ENCODE peak calls at places on chromosomes 2 and 18, in nine cellular contexts. C, W, Q, B, D, R, Y, N and L are unnamed samples.
A peak's percentile ranks its signal among the peaks of the same experiment; 100 is the strongest.

GRCh38 chr18:27665264-27665799 is 480.2 kb upstream of the CHST9 start:
- DNase-seq in W (no peak), C (no peak), Y (no peak), Q (no peak), B (no peak), D (no peak), R (no peak), N (no peak), L (no peak)

GRCh38 chr2:105395691-105396090 is 3.2 kb downstream of the FHL2 start:
- DNase-seq in C (no peak), W (peak; percentile 61), Y (no peak), D (no peak), N (no peak), B (no peak), Q (no peak), R (no peak), L (no peak)

GRCh38 chr2:217746741-217747287 is 256.0 kb downstream of the TNS1 start:
- DNase-seq in N (no peak), B (no peak), Q (no peak), R (no peak), Y (no peak), C (no peak), W (no peak), D (no peak), L (no peak)

GRCh38 chr2:140589696-140590095 is 1541.1 kb downstream of the LRP1B start:
- DNase-seq in B (no peak), W (no peak), Q (no peak), C (no peak), N (no peak), D (no peak), R (no peak), Y (no peak), L (no peak)

GRCh38 chr2:100285691-100286090 is 36.6 kb downstream of the LONRF2 start:
- DNase-seq in Y (no peak), D (no peak), C (no peak), B (no peak), Q (no peak), N (no peak), W (peak; percentile 22), R (no peak), L (no peak)

GRCh38 chr2:239326831-239327535 is 73.8 kb downstream of the HDAC4 start:
- DNase-seq in Y (no peak), D (no peak), W (peak; percentile 40), B (no peak), R (no peak), C (no peak), N (no peak), Q (no peak), L (no peak)

GRCh38 chr2:85457877-85458316 is 39.4 kb downstream of the SH2D6 start:
- DNase-seq in B (peak; percentile 27), Y (no peak), R (no peak), C (no peak), Q (no peak), N (no peak), W (no peak), D (no peak), L (peak; percentile 68)

GRCh38 chr2:229330952-229331351 is 59.9 kb upstream of the PID1 start:
- DNase-seq in D (no peak), R (no peak), W (no peak), C (no peak), B (no peak), N (no peak), Y (no peak), Q (no peak), L (no peak)

GRCh38 chr2:8376603-8377423 is 305.0 kb upstream of the ID2 start:
- DNase-seq in B (no peak), N (no peak), Y (no peak), D (no peak), Q (no peak), R (no peak), W (no peak), C (no peak), L (no peak)

GRCh38 chr2:233323851-233324250 is 16.2 kb downstream of the SAG start:
- DNase-seq in W (no peak), N (no peak), R (no peak), C (no peak), Y (no peak), Q (no peak), D (no peak), B (peak; percentile 67), L (no peak)

GRCh38 chr2:238285653-238286082 is 2.7 kb downstream of the PER2 start:
- DNase-seq in R (peak; percentile 20), Q (no peak), D (peak; percentile 73), N (peak; percentile 94), B (no peak), W (peak; percentile 64), Y (peak; percentile 82), C (peak; percentile 73), L (peak; percentile 75)

GRCh38 chr18:13369756-13370510 is 151.4 kb downstream of the LDLRAD4 start:
- DNase-seq in Y (peak; percentile 30), B (no peak), W (no peak), D (no peak), R (no peak), C (no peak), N (no peak), Q (no peak), L (peak; percentile 84)

GRCh38 chr18:41532344-41533086 is 422.5 kb upstream of the PIK3C3 start:
- DNase-seq in R (no peak), Q (no peak), W (no peak), D (no peak), B (no peak), Y (no peak), N (no peak), C (no peak), L (no peak)

GRCh38 chr2:101296314-101296809 is 12.1 kb downstream of the RNF149 start:
- DNase-seq in Y (no peak), W (no peak), R (no peak), D (no peak), B (no peak), C (no peak), N (no peak), Q (no peak), L (no peak)

GRCh38 chr18:66872277-66872676 is 268.4 kb upstream of the CDH19 start:
- DNase-seq in Q (no peak), R (no peak), W (no peak), D (no peak), Y (no peak), N (no peak), C (no peak), B (no peak), L (no peak)

GRCh38 chr2:21050164-21050563 is 6.3 kb upstream of the APOB start:
- DNase-seq in D (no peak), B (no peak), R (no peak), C (no peak), Y (no peak), Q (no peak), W (no peak), N (no peak), L (no peak)

GRCh38 chr2:221602938-221603337 is 30.8 kb upstream of the EPHA4 start:
- DNase-seq in C (no peak), R (no peak), W (no peak), Y (no peak), N (no peak), Q (no peak), D (no peak), B (no peak), L (no peak)

GRCh38 chr2:45170976-45171514 is 161.8 kb upstream of the SIX2 start:
- DNase-seq in C (no peak), B (no peak), R (no peak), Q (no peak), D (no peak), W (no peak), Y (no peak), N (no peak), L (no peak)

GRCh38 chr2:15159751-15160177 is 401.4 kb downstream of the NBAS start:
- DNase-seq in Y (no peak), W (no peak), B (no peak), D (no peak), R (no peak), N (no peak), C (no peak), Q (no peak), L (no peak)
- TF ChIP-seq CTCF in Y (peak; percentile 61), W (no peak), B (peak; percentile 24), D (peak; percentile 38), R (peak; percentile 38), N (no peak), C (peak; percentile 19), Q (peak; percentile 79), L (no peak)

DNA sequence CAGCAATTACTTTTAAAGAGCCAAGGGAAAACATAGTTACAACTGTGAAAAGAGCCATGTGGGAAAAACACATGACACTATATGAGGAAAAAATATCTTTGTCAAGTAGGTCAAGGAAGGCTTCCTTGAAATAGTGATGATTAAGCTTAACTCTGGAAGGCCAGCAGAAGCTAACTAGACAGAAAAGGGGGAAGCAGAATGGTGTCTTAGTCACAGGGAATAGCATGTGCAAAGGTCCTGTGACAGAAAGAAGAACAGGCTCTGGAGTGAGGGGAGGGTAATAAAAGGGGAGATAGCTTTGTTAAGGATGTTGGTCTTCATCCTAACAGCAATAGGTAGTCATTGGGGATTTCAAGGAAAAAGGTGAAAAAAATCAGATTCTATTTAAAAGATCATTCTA is 64.0 kb downstream of the ARHGAP25 start:
- DNase-seq in W (no peak), C (no peak), Q (no peak), N (no peak), D (no peak), Y (no peak), B (no peak), R (no peak), L (no peak)
- TF ChIP-seq POLR2A in W (no peak), C (no peak), Q (no peak), N (no peak), D (no peak), Y (no peak), B (no peak), R (no peak), L (no peak)

DNA sequence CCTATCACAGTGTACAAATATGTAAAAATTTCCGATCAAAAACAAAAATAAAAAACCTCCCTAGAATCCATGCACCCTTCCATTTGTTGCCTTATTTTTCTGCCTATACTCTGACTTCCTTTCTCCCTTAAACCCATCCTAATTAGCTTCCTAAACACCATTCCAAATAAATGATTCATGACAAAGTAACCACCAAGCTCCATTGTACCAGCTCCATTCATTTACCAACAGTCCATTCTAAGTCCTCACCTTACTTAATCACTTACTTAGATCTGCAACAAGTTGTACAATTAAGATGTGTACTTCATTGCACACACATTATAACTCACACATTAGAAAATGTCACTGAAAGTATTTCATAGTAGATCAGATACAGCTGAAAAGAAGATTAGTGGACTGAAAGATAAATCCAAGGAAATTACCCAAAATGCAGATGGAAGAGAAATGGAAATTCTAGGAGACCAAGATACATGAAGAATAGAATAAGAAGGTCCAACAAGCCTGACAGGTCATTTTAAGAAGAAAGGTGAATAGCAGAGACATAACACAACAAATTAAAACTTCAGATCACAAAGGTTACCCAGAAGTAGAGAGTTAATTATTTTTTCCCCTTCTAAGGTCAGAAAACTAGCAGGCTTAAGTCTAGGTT is 154.6 kb downstream of the DYM start:
- DNase-seq in Q (no peak), C (no peak), D (no peak), N (no peak), Y (no peak), B (no peak), W (no peak), R (no peak), L (no peak)
- TF ChIP-seq CTCF in Q (no peak), C (no peak), D (no peak), N (no peak), Y (no peak), B (no peak), W (no peak), R (no peak), L (no peak)

DNA sequence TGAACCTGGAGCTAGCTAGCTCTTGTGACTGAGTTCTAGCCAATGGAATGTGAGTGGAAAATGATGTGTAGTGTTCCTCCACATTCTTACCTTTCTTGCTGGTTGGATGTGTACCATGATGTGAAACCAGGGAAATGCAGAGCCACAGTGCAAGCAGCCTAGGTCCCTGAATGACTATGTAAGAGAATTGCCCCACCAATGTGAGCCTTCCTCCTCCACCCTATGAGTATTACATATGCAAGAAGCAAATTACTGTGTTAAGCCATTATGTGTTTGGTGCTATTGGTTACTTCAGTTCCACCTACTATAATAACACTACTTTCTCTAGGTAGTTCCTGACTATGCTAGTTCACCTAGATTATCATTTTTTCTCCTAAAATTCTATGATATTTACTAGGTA is 39.6 kb downstream of the LCLAT1 start:
- DNase-seq in B (no peak), D (no peak), C (no peak), Q (no peak), Y (no peak), W (no peak), N (no peak), R (no peak), L (no peak)
- TF ChIP-seq POLR2A in B (no peak), D (no peak), C (no peak), Q (no peak), Y (no peak), W (no peak), N (no peak), R (no peak), L (no peak)